ENCODE peak calls at places on chromosomes 16 and 17, in four cellular contexts. B, Y, G and X are unnamed samples. For H3K4me1, the result is how much of the 10 kb centered on the place peaks cover.

GRCh38 chr17:39001703-39002637 is 34.8 kb upstream of the FBXO47 start:
- DNase-seq in G (peak), Y (peak), B (peak), X (peak)

GRCh38 chr16:54932737-54933254 is 2.1 kb downstream of the IRX5 start:
- DNase-seq in B (no peak), Y (peak), G (no peak), X (peak)

GRCh38 chr17:40485851-40486512 is 15.4 kb downstream of the TNS4 start:
- DNase-seq in B (peak), G (no peak), Y (no peak), X (no peak)

GRCh38 chr16:63461248-63461841 is 1425.1 kb upstream of the CDH8 start:
- DNase-seq in B (peak), Y (peak), G (no peak), X (no peak)

GRCh38 chr17:18186271-18186982 is 2.8 kb downstream of the ALKBH5 start:
- DNase-seq in Y (no peak), B (no peak), G (no peak), X (no peak)

GRCh38 chr16:49826515-49826914 is 29.4 kb downstream of the ZNF423 start:
- DNase-seq in B (no peak), Y (no peak), G (no peak), X (no peak)

GRCh38 chr17:37117743-37118142 is 169.0 kb downstream of the AATF start:
- DNase-seq in G (no peak), Y (no peak), B (no peak), X (no peak)

GRCh38 chr17:62045109-62045508 is 20.0 kb downstream of the MED13 start:
- DNase-seq in G (no peak), Y (no peak), B (no peak), X (no peak)

GRCh38 chr17:34291721-34292348 is 6.3 kb downstream of the CCL11 start:
- DNase-seq in B (no peak), Y (no peak), G (no peak), X (no peak)

GRCh38 chr16:19114359-19115147 is 789 bp downstream of the ITPRIPL2 start:
- DNase-seq in B (no peak), G (no peak), Y (peak), X (peak)

GRCh38 chr17:79952265-79952877 is 83.3 kb downstream of the TBC1D16 start:
- DNase-seq in B (no peak), Y (no peak), G (no peak), X (no peak)

GRCh38 chr16:64478258-64478906 is 643.5 kb downstream of the CDH11 start:
- DNase-seq in G (no peak), Y (no peak), B (no peak), X (no peak)

GRCh38 chr17:80722656-80723055 is 178.0 kb downstream of the RPTOR start:
- DNase-seq in B (peak), G (no peak), Y (no peak), X (no peak)

GRCh38 chr17:21678451-21679081 is 13.8 kb upstream of the KCNJ18 start:
- DNase-seq in Y (no peak), B (no peak), G (no peak), X (no peak)

GRCh38 chr17:78132086-78132676 is 1.6 kb downstream of the TMC8 start:
- DNase-seq in Y (peak), G (no peak), B (peak), X (peak)

GRCh38 chr16:56353054-56353921 is 72.1 kb downstream of the AMFR start:
- DNase-seq in G (no peak), B (peak), Y (no peak), X (no peak)

GRCh38 chr17:62807812-62808575 is at the start of gene MARCHF10:
- DNase-seq in G (no peak), B (no peak), Y (peak), X (no peak)

GRCh38 chr16:88758227-88758943 is 26.6 kb downstream of the PIEZO1 start:
- DNase-seq in B (no peak), Y (no peak), G (no peak), X (no peak)
- H3K4me1 ChIP-seq in B (under half), Y (under half), G (under half), X (under half)

GRCh38 chr16:70712359-70712758 is 26.5 kb upstream of the MTSS2 start:
- DNase-seq in Y (no peak), G (no peak), B (no peak), X (no peak)

GRCh38 chr16:70714526-70715112 is 28.8 kb upstream of the MTSS2 start:
- DNase-seq in B (no peak), G (no peak), Y (no peak), X (no peak)

GRCh38 chr16:70712942-70713341 is 27.1 kb upstream of the MTSS2 start:
- DNase-seq in B (no peak), Y (no peak), G (no peak), X (no peak)

GRCh38 chr16:70713342-70713741 is 27.5 kb upstream of the MTSS2 start:
- DNase-seq in B (no peak), G (no peak), Y (no peak), X (no peak)

DNA sequence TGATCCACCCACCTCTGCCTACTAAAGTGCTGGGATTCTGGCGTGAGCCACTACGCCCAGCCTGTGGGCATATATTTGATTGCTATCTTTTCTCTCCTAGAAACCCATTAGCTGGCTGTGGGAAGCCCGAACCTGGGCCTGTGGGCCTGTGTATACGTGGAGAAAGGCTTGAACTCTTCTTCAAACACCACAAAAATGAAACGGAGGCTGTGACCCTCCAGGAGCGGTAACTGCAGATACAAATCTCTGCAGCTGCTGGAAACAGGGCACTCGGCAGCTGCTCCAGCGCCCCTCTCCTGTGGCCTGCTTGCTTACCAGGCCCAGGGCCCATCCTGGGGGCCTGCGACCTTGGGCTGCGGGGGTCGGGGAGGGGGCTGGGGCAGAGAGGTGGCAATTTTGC is 27.9 kb upstream of the MTSS2 start:
- DNase-seq in B (peak), Y (no peak), G (no peak), X (no peak)
- H3K27ac ChIP-seq in B (peak), Y (no peak), G (peak), X (no peak)

GRCh38 chr17:35784895-35785294 is 10.5 kb downstream of the MMP28 start:
- DNase-seq in Y (no peak), B (no peak), G (no peak), X (no peak)
- H3K4me1 ChIP-seq in Y (under half), B (under half), G (under half), X (under half)

GRCh38 chr16:31872201-31872600 is 1.4 kb upstream of the ZNF267 start:
- DNase-seq in Y (no peak), B (no peak), G (no peak), X (no peak)

GRCh38 chr16:31871510-31871909 is 2.1 kb upstream of the ZNF267 start:
- DNase-seq in B (no peak), G (no peak), Y (no peak), X (no peak)

GRCh38 chr16:31868701-31869167 is 4.9 kb upstream of the ZNF267 start:
- DNase-seq in B (peak), G (peak), Y (peak), X (peak)

GRCh38 chr16:31869511-31870201 is 4.0 kb upstream of the ZNF267 start:
- DNase-seq in B (no peak), Y (peak), G (no peak), X (no peak)

GRCh38 chr16:31870809-31871208 is 2.8 kb upstream of the ZNF267 start:
- DNase-seq in G (no peak), Y (no peak), B (no peak), X (no peak)
- H3K27ac ChIP-seq in G (no peak), Y (no peak), B (no peak), X (peak)

GRCh38 chr17:28935744-28936460 is 15.4 kb downstream of the PHF12 start:
- DNase-seq in Y (peak), B (no peak), G (no peak), X (no peak)

GRCh38 chr17:28937044-28937729 is 14.1 kb downstream of the PHF12 start:
- DNase-seq in Y (peak), B (no peak), G (no peak), X (no peak)

GRCh38 chr17:28940675-28941074 is 10.6 kb downstream of the PHF12 start:
- DNase-seq in Y (no peak), G (no peak), B (no peak), X (no peak)

GRCh38 chr17:28940142-28940541 is 11.2 kb downstream of the PHF12 start:
- DNase-seq in Y (no peak), B (no peak), G (no peak), X (no peak)

DNA sequence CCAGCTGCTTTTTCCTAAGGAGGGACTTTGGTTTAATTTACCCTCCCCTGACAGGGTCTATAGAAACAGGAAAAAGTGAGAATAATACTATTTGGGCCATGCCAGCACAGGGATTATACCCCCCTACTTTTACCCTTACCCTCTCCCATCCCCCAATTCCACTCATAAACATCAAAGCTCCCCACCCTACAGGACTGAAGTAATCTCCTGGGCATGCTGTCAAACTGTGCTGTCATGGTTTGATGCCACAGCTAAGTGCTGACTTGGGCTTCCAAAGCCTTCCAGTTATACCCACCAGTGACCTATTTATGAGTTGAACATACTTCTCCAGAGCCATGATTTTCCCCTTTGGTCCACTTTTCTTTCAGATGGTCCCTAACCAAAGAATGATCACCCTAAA is 12.8 kb downstream of the PHF12 start:
- DNase-seq in B (no peak), G (no peak), Y (no peak), X (no peak)
- H3K4me1 ChIP-seq in B (under half), G (half or more), Y (half or more), X (under half)